ENCODE peak calls at places on chromosomes 16 and 17, in ten cellular contexts. D is T-cell; V is gastroesophageal sphincter; Z is natural killer cell; S is mucosa of descending colon; X is pancreas; W is left colon; Y is activated naive CD8-positive, alpha-beta T cell treated with anti-CD3 and anti-CD28 coated beads, Interleukin-2, amount 50 U/mL, for 24 hours; Q is activated naive CD4-positive, alpha-beta T cell treated with anti-CD3 and anti-CD28 coated beads, Interleukin-2, amount 50 U/mL, for 72 hours; U is naive thymus-derived CD4-positive, alpha-beta T cell. J is an unnamed sample.

GRCh38 chr16:69324013-69324531 is 6.3 kb downstream of the PDF start:
- ATAC-seq in D (no peak), X (no peak), U (no peak), W (peak), Y (no peak), Z (no peak), V (no peak), S (peak), Q (no peak), J (no peak)

GRCh38 chr17:76567634-76568432 is 17.8 kb downstream of the ST6GALNAC2 start:
- ATAC-seq in D (peak), V (no peak), X (peak), Q (peak), W (peak), U (peak), Z (peak), S (peak), Y (peak), J (no peak)

GRCh38 chr16:11833951-11834695 is 17.2 kb downstream of the RSL1D1 start:
- ATAC-seq in Q (no peak), S (no peak), W (no peak), X (no peak), U (peak), V (no peak), D (no peak), Z (no peak), Y (no peak), J (no peak)

GRCh38 chr16:85238233-85238647 is 126.0 kb upstream of the CIBAR2 start:
- ATAC-seq in Y (no peak), S (no peak), D (no peak), Q (no peak), W (no peak), X (no peak), U (no peak), V (peak), Z (no peak), J (no peak)

GRCh38 chr17:57091186-57091618 is 6.2 kb downstream of the AKAP1 start:
- ATAC-seq in Z (no peak), V (peak), S (peak), D (no peak), W (peak), X (peak), U (no peak), Q (no peak), Y (no peak), J (no peak)

GRCh38 chr17:29931253-29931932 is 1.4 kb upstream of the SSH2 start:
- ATAC-seq in D (peak), X (peak), W (peak), Y (peak), Q (peak), S (peak), U (peak), V (peak), Z (peak), J (peak)

GRCh38 chr17:66240630-66241029 is 11.4 kb upstream of the APOH start:
- ATAC-seq in V (no peak), X (no peak), Q (no peak), W (no peak), Z (no peak), U (no peak), Y (no peak), D (no peak), S (no peak), J (no peak)

GRCh38 chr17:33090806-33091205 is 99.2 kb downstream of the SPACA3 start:
- ATAC-seq in V (no peak), X (no peak), W (no peak), U (no peak), D (no peak), Q (no peak), S (no peak), Y (no peak), Z (no peak), J (no peak)

GRCh38 chr17:55414983-55415382 is 6.7 kb downstream of the MMD start:
- ATAC-seq in U (no peak), Z (no peak), D (no peak), Q (no peak), V (no peak), S (no peak), W (no peak), Y (no peak), X (no peak), J (no peak)

GRCh38 chr17:43570518-43570928 is 24.4 kb upstream of the ETV4 start:
- ATAC-seq in V (no peak), X (no peak), U (no peak), Q (peak), Y (peak), S (no peak), Z (no peak), W (no peak), D (no peak), J (peak)

GRCh38 chr17:61904094-61904710 is 23.6 kb downstream of the INTS2 start:
- ATAC-seq in X (no peak), Y (peak), Q (peak), D (peak), U (peak), Z (peak), V (no peak), W (no peak), S (peak), J (peak)

GRCh38 chr17:4583796-4584124 is 569 bp upstream of the SMTNL2 start:
- ATAC-seq in Z (no peak), Q (peak), Y (peak), D (peak), S (peak), X (peak), U (peak), W (peak), V (peak), J (no peak)

GRCh38 chr17:17403899-17404576 is 72.8 kb upstream of the MED9 start:
- ATAC-seq in Z (peak), V (no peak), U (peak), D (peak), X (no peak), W (peak), S (peak), Q (peak), Y (peak), J (peak)

J was measured in activated T-helper 17 cell treated with anti-CD3 and anti-CD28 coated beads, Interleukin-2, amount 50 U/mL, for 72 hours.